ENCODE peak calls at places on chromosomes 1 and 21, in five cellular contexts. One of them, this sample, is unnamed.

GRCh38 chr1:17828991-17829390 is 73.9 kb downstream of the ACTL8 start:
- DNase-seq in left lung: no peak
- DNase-seq in pancreas: no peak
- DNase-seq in tibial artery: no peak
- DNase-seq in epithelial cell of esophagus: no peak
- DNase-seq in this sample: no peak

GRCh38 chr1:31587720-31588423 is 11.6 kb downstream of the TINAGL1 start:
- DNase-seq in left lung: no peak
- DNase-seq in pancreas: peak; percentile 62
- DNase-seq in tibial artery: peak; percentile 69
- DNase-seq in epithelial cell of esophagus: peak; percentile 64
- DNase-seq in this sample: peak; percentile 33

GRCh38 chr1:54795100-54795665 is 5.9 kb downstream of the TTC22 start:
- DNase-seq in left lung: no peak
- DNase-seq in pancreas: no peak
- DNase-seq in tibial artery: no peak
- DNase-seq in epithelial cell of esophagus: peak; percentile 45
- DNase-seq in this sample: no peak

GRCh38 chr21:38955495-38955894 is 149.8 kb downstream of the ETS2 start:
- DNase-seq in left lung: no peak
- DNase-seq in pancreas: no peak
- DNase-seq in tibial artery: no peak
- DNase-seq in epithelial cell of esophagus: peak; percentile 95
- DNase-seq in this sample: peak; percentile 53

GRCh38 chr1:191256917-191257316 is 779.3 kb upstream of the BRINP3 start:
- DNase-seq in left lung: no peak
- DNase-seq in pancreas: no peak
- DNase-seq in tibial artery: no peak
- DNase-seq in epithelial cell of esophagus: no peak
- DNase-seq in this sample: no peak

GRCh38 chr1:54054438-54054749 is 986 bp downstream of the TCEANC2 start:
- DNase-seq in left lung: no peak
- DNase-seq in pancreas: no peak
- DNase-seq in tibial artery: no peak
- DNase-seq in epithelial cell of esophagus: no peak
- DNase-seq in this sample: no peak

GRCh38 chr1:100700586-100700985 is 19.0 kb upstream of the VCAM1 start:
- DNase-seq in left lung: no peak
- DNase-seq in pancreas: no peak
- DNase-seq in tibial artery: no peak
- DNase-seq in epithelial cell of esophagus: no peak
- DNase-seq in this sample: no peak

GRCh38 chr1:95169544-95169943 is 52.4 kb downstream of the TLCD4 start:
- DNase-seq in left lung: no peak
- DNase-seq in pancreas: no peak
- DNase-seq in tibial artery: no peak
- DNase-seq in epithelial cell of esophagus: peak; percentile 85
- DNase-seq in this sample: no peak

GRCh38 chr1:205518616-205519540 is 14.4 kb downstream of the CDK18 start:
- DNase-seq in left lung: peak; percentile 53
- DNase-seq in pancreas: peak; percentile 22
- DNase-seq in tibial artery: no peak
- DNase-seq in epithelial cell of esophagus: no peak
- DNase-seq in this sample: no peak

GRCh38 chr1:184376359-184376758 is 10.5 kb upstream of the C1orf21 start:
- DNase-seq in left lung: no peak
- DNase-seq in pancreas: no peak
- DNase-seq in tibial artery: no peak
- DNase-seq in epithelial cell of esophagus: no peak
- DNase-seq in this sample: no peak

GRCh38 chr1:70264875-70265274 is 43.7 kb downstream of the SRSF11 start:
- DNase-seq in left lung: no peak
- DNase-seq in pancreas: no peak
- DNase-seq in tibial artery: no peak
- DNase-seq in epithelial cell of esophagus: no peak
- DNase-seq in this sample: no peak

GRCh38 chr1:32917521-32917920 is 16.3 kb upstream of the TMEM54 start:
- DNase-seq in left lung: no peak
- DNase-seq in pancreas: no peak
- DNase-seq in tibial artery: no peak
- DNase-seq in epithelial cell of esophagus: no peak
- DNase-seq in this sample: no peak

GRCh38 chr21:38567577-38568360 is 69.5 kb upstream of the ERG start:
- DNase-seq in left lung: no peak
- DNase-seq in pancreas: no peak
- DNase-seq in tibial artery: peak; percentile 24
- DNase-seq in epithelial cell of esophagus: peak; percentile 37
- DNase-seq in this sample: peak; percentile 54

GRCh38 chr1:39955547-39956539 is 898 bp downstream of the MFSD2A start:
- DNase-seq in left lung: peak; percentile 72
- DNase-seq in pancreas: no peak
- DNase-seq in tibial artery: no peak
- DNase-seq in epithelial cell of esophagus: peak; percentile 84
- DNase-seq in this sample: peak; percentile 52

GRCh38 chr1:199007423-199007822 is 368.6 kb downstream of the PTPRC start:
- DNase-seq in left lung: no peak
- DNase-seq in pancreas: no peak
- DNase-seq in tibial artery: no peak
- DNase-seq in epithelial cell of esophagus: peak; percentile 22
- DNase-seq in this sample: peak; percentile 50

GRCh38 chr1:115140442-115141144 is 51.3 kb upstream of the TSPAN2 start:
- DNase-seq in left lung: no peak
- DNase-seq in pancreas: no peak
- DNase-seq in tibial artery: no peak
- DNase-seq in epithelial cell of esophagus: no peak
- DNase-seq in this sample: no peak

GRCh38 chr1:105914403-105914802 is 1142.1 kb upstream of the PRMT6 start:
- DNase-seq in left lung: peak; percentile 42
- DNase-seq in pancreas: no peak
- DNase-seq in tibial artery: no peak
- DNase-seq in epithelial cell of esophagus: no peak
- DNase-seq in this sample: no peak

GRCh38 chr1:203644661-203645510 is 18.3 kb downstream of the ATP2B4 start:
- DNase-seq in left lung: no peak
- DNase-seq in pancreas: no peak
- DNase-seq in tibial artery: no peak
- DNase-seq in epithelial cell of esophagus: peak; percentile 78
- DNase-seq in this sample: no peak

GRCh38 chr21:25300632-25301031 is 306.6 kb downstream of the MRPL39 start:
- DNase-seq in left lung: no peak
- DNase-seq in pancreas: no peak
- DNase-seq in tibial artery: no peak
- DNase-seq in epithelial cell of esophagus: no peak
- DNase-seq in this sample: no peak

GRCh38 chr1:109914587-109915240 is 4.1 kb downstream of the CSF1 start:
- DNase-seq in left lung: no peak
- DNase-seq in pancreas: no peak
- DNase-seq in tibial artery: peak; percentile 72
- DNase-seq in epithelial cell of esophagus: no peak
- DNase-seq in this sample: peak; percentile 76

GRCh38 chr1:17059391-17060128 is 5.7 kb upstream of the SDHB start:
- DNase-seq in left lung: peak; percentile 90
- DNase-seq in pancreas: peak; percentile 73
- DNase-seq in tibial artery: peak; percentile 27
- DNase-seq in epithelial cell of esophagus: peak; percentile 85
- DNase-seq in this sample: peak; percentile 86

GRCh38 chr1:207822602-207823451 is 71.0 kb downstream of the CD46 start:
- DNase-seq in left lung: no peak
- DNase-seq in pancreas: peak; percentile 95
- DNase-seq in tibial artery: peak; percentile 97
- DNase-seq in epithelial cell of esophagus: peak; percentile 47
- DNase-seq in this sample: peak; percentile 68
- H3K4me3 ChIP-seq in left lung: peak overlapping the region; percentile 38
- H3K4me3 ChIP-seq in pancreas: peak overlapping the region; percentile 51
- H3K4me3 ChIP-seq in tibial artery: peak overlapping the region; percentile 63
- H3K4me3 ChIP-seq in epithelial cell of esophagus: peak overlapping the region; percentile 1
- H3K4me3 ChIP-seq in this sample: peak overlapping the region; percentile 42

GRCh38 chr1:8121261-8122159 is 95.4 kb upstream of the ERRFI1 start:
- DNase-seq in left lung: no peak
- DNase-seq in pancreas: peak; percentile 43
- DNase-seq in tibial artery: peak; percentile 87
- DNase-seq in epithelial cell of esophagus: peak; percentile 68
- DNase-seq in this sample: peak; percentile 94
- H3K4me3 ChIP-seq in left lung: no peak overlapping the region
- H3K4me3 ChIP-seq in pancreas: no peak overlapping the region
- H3K4me3 ChIP-seq in tibial artery: peak overlapping the region; percentile 20
- H3K4me3 ChIP-seq in epithelial cell of esophagus: no peak overlapping the region
- H3K4me3 ChIP-seq in this sample: no peak overlapping the region

DNA sequence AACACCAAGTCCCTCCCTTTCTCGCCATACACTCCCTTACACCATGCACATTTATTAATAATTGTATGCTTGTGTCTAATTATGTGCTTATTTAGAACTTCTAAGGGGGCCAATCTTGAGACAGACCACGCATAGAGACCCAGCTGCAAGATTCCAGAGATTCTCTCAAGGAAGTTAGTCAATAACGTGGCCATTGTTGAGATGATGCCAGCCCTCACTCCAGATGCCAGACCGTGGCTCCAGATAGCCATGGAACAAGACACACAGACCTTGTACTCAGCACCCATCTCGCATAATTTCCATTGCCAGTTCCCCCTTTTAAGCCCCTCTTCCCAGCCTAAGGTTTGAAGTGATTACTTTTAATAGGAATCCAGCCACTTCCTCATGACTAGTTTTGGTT is 62.4 kb downstream of the DIRAS3 start:
- DNase-seq in left lung: no peak
- DNase-seq in pancreas: no peak
- DNase-seq in tibial artery: no peak
- DNase-seq in epithelial cell of esophagus: no peak
- DNase-seq in this sample: peak; percentile 25
- H3K4me3 ChIP-seq in left lung: no peak overlapping the region
- H3K4me3 ChIP-seq in pancreas: no peak overlapping the region
- H3K4me3 ChIP-seq in tibial artery: no peak overlapping the region
- H3K4me3 ChIP-seq in epithelial cell of esophagus: no peak overlapping the region
- H3K4me3 ChIP-seq in this sample: no peak overlapping the region

DNA sequence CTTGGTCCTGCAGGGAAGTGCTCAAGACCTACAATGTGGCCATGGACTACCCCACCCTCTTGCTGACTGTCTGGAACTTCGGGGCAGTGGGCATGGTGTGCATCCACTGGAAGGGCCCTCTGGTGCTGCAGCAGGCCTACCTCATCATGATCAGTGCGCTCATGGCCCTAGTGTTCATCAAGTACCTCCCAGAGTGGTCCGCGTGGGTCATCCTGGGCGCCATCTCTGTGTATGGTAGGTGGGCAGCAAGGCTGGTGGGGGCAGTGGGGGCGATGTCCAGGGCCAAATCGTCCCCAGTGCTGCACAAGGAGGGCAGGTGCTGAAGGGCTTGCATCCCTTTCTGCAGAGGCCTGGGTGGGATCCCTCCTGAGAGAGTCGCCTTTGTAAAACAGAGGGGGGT is 18.4 kb downstream of the PSEN2 start:
- DNase-seq in left lung: no peak
- DNase-seq in pancreas: no peak
- DNase-seq in tibial artery: no peak
- DNase-seq in epithelial cell of esophagus: no peak
- DNase-seq in this sample: no peak
- H3K4me3 ChIP-seq in left lung: no peak overlapping the region
- H3K4me3 ChIP-seq in pancreas: no peak overlapping the region
- H3K4me3 ChIP-seq in tibial artery: no peak overlapping the region
- H3K4me3 ChIP-seq in epithelial cell of esophagus: no peak overlapping the region
- H3K4me3 ChIP-seq in this sample: no peak overlapping the region

GRCh38 chr1:35470964-35471613 is 86.1 kb downstream of the KIAA0319L start:
- DNase-seq in left lung: no peak
- DNase-seq in pancreas: no peak
- DNase-seq in tibial artery: no peak
- DNase-seq in epithelial cell of esophagus: no peak
- DNase-seq in this sample: peak; percentile 22

GRCh38 chr1:35460796-35461195 is 96.4 kb downstream of the KIAA0319L start:
- DNase-seq in left lung: no peak
- DNase-seq in pancreas: no peak
- DNase-seq in tibial artery: no peak
- DNase-seq in epithelial cell of esophagus: peak; percentile 72
- DNase-seq in this sample: no peak

GRCh38 chr1:35461966-35462651 is 95.1 kb downstream of the KIAA0319L start:
- DNase-seq in left lung: no peak
- DNase-seq in pancreas: no peak
- DNase-seq in tibial artery: no peak
- DNase-seq in epithelial cell of esophagus: no peak
- DNase-seq in this sample: no peak

GRCh38 chr1:35463232-35463631 is 94.0 kb downstream of the KIAA0319L start:
- DNase-seq in left lung: no peak
- DNase-seq in pancreas: no peak
- DNase-seq in tibial artery: no peak
- DNase-seq in epithelial cell of esophagus: no peak
- DNase-seq in this sample: no peak

GRCh38 chr1:35466120-35466519 is 91.1 kb downstream of the KIAA0319L start:
- DNase-seq in left lung: no peak
- DNase-seq in pancreas: no peak
- DNase-seq in tibial artery: no peak
- DNase-seq in epithelial cell of esophagus: no peak
- DNase-seq in this sample: no peak
- H3K4me3 ChIP-seq in left lung: no peak overlapping the region
- H3K4me3 ChIP-seq in pancreas: no peak overlapping the region
- H3K4me3 ChIP-seq in tibial artery: no peak overlapping the region
- H3K4me3 ChIP-seq in epithelial cell of esophagus: no peak overlapping the region
- H3K4me3 ChIP-seq in this sample: no peak overlapping the region

DNA sequence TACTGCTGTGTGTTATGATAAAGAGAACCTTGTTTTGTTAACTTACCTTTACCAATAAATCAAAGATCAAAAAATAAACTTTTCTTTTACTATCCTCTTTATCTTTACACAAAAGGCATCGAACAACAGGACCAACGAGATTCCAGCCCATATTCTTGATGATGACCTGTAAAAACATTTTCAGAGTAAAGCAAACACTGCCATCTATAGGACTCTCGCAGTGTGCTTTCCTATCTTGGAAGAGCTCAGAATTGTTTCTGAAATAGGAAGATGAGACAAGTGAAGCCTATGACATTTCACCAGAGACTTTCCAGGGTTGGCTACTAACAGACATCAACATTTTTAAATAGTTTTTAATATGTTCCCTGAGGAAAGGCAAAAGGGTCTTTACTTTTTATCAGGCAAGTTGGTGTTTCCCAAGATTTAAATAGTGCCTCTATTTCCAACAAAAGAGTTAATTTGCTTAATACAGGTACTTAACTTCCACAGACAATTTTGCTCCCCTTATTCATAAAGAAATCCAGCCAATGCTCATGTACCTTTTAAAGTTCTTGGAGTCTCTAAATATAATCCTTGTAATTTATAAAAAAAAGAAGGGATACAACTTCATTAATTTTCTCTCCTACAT is 7.3 kb downstream of the GLMN start:
- DNase-seq in left lung: no peak
- DNase-seq in pancreas: no peak
- DNase-seq in tibial artery: no peak
- DNase-seq in epithelial cell of esophagus: peak; percentile 73
- DNase-seq in this sample: peak; percentile 88
- H3K4me3 ChIP-seq in left lung: no peak overlapping the region
- H3K4me3 ChIP-seq in pancreas: no peak overlapping the region
- H3K4me3 ChIP-seq in tibial artery: no peak overlapping the region
- H3K4me3 ChIP-seq in epithelial cell of esophagus: no peak overlapping the region
- H3K4me3 ChIP-seq in this sample: no peak overlapping the region

GRCh38 chr1:21090460-21090859 is 86.2 kb downstream of the EIF4G3 start:
- DNase-seq in left lung: no peak
- DNase-seq in pancreas: no peak
- DNase-seq in tibial artery: no peak
- DNase-seq in epithelial cell of esophagus: no peak
- DNase-seq in this sample: peak; percentile 34
- H3K4me3 ChIP-seq in left lung: no peak overlapping the region
- H3K4me3 ChIP-seq in pancreas: no peak overlapping the region
- H3K4me3 ChIP-seq in tibial artery: no peak overlapping the region
- H3K4me3 ChIP-seq in epithelial cell of esophagus: no peak overlapping the region
- H3K4me3 ChIP-seq in this sample: no peak overlapping the region

This sample was measured in choroid plexus epithelial cell.